ENCODE peak calls at places on chromosomes 5 and 9, in four cellular contexts. One of them, this sample, is unnamed.

GRCh38 chr9:36847781-36848673 is 186.0 kb downstream of the PAX5 start:
- DNase-seq in mesothelial cell of epicardium: no peak
- DNase-seq in stomach: no peak
- DNase-seq in AG04450: no peak
- DNase-seq in this sample: peak

GRCh38 chr9:23820731-23821399 is 5.2 kb downstream of the ELAVL2 start:
- DNase-seq in mesothelial cell of epicardium: no peak
- DNase-seq in AG04450: no peak
- DNase-seq in stomach: no peak
- DNase-seq in this sample: peak

GRCh38 chr5:177447611-177448243 is 1.1 kb downstream of the PRR7 start:
- DNase-seq in AG04450: no peak
- DNase-seq in stomach: peak
- DNase-seq in mesothelial cell of epicardium: no peak
- DNase-seq in this sample: peak

GRCh38 chr9:107309271-107309670 is 26.2 kb downstream of the RAD23B start:
- DNase-seq in stomach: no peak
- DNase-seq in AG04450: no peak
- DNase-seq in mesothelial cell of epicardium: no peak
- DNase-seq in this sample: no peak

GRCh38 chr5:43156388-43156787 is 35.6 kb upstream of the NIM1K start:
- DNase-seq in mesothelial cell of epicardium: no peak
- DNase-seq in AG04450: no peak
- DNase-seq in stomach: no peak
- DNase-seq in this sample: no peak

GRCh38 chr9:698937-699336 is 142.6 kb upstream of the DMRT1 start:
- DNase-seq in AG04450: no peak
- DNase-seq in stomach: no peak
- DNase-seq in mesothelial cell of epicardium: no peak
- DNase-seq in this sample: no peak

GRCh38 chr9:1879501-1879900 is 135.6 kb upstream of the SMARCA2 start:
- DNase-seq in stomach: no peak
- DNase-seq in mesothelial cell of epicardium: no peak
- DNase-seq in AG04450: no peak
- DNase-seq in this sample: no peak

GRCh38 chr5:60354322-60354721 is 345.6 kb downstream of the DEPDC1B start:
- DNase-seq in stomach: no peak
- DNase-seq in AG04450: no peak
- DNase-seq in mesothelial cell of epicardium: no peak
- DNase-seq in this sample: no peak

GRCh38 chr5:146055432-146055831 is 49.9 kb downstream of the PLAC8L1 start:
- DNase-seq in stomach: no peak
- DNase-seq in AG04450: no peak
- DNase-seq in mesothelial cell of epicardium: no peak
- DNase-seq in this sample: no peak

GRCh38 chr5:99141534-99142135 is 212.8 kb upstream of the CHD1 start:
- DNase-seq in stomach: no peak
- DNase-seq in mesothelial cell of epicardium: no peak
- DNase-seq in AG04450: no peak
- DNase-seq in this sample: peak

GRCh38 chr5:81656788-81657187 is 94.1 kb downstream of the SSBP2 start:
- DNase-seq in stomach: no peak
- DNase-seq in AG04450: no peak
- DNase-seq in mesothelial cell of epicardium: no peak
- DNase-seq in this sample: no peak

GRCh38 chr5:81755320-81755719 is 4.4 kb upstream of the SSBP2 start:
- DNase-seq in mesothelial cell of epicardium: no peak
- DNase-seq in AG04450: peak
- DNase-seq in stomach: peak
- DNase-seq in this sample: no peak

GRCh38 chr5:119275146-119275872 is 80.5 kb upstream of the TNFAIP8 start:
- DNase-seq in stomach: no peak
- DNase-seq in AG04450: no peak
- DNase-seq in mesothelial cell of epicardium: no peak
- DNase-seq in this sample: no peak

GRCh38 chr5:109743041-109743531 is 53.4 kb downstream of the MAN2A1 start:
- DNase-seq in mesothelial cell of epicardium: no peak
- DNase-seq in stomach: no peak
- DNase-seq in AG04450: no peak
- DNase-seq in this sample: no peak

GRCh38 chr5:111004291-111004690 is 67.2 kb upstream of the TSLP start:
- DNase-seq in mesothelial cell of epicardium: no peak
- DNase-seq in AG04450: no peak
- DNase-seq in stomach: no peak
- DNase-seq in this sample: no peak

GRCh38 chr5:163506726-163507125 is 1.3 kb downstream of the MAT2B start:
- DNase-seq in AG04450: no peak
- DNase-seq in stomach: no peak
- DNase-seq in mesothelial cell of epicardium: no peak
- DNase-seq in this sample: no peak

GRCh38 chr5:132260051-132260450 is 2.6 kb downstream of the PDLIM4 start:
- DNase-seq in AG04450: no peak
- DNase-seq in mesothelial cell of epicardium: no peak
- DNase-seq in stomach: no peak
- DNase-seq in this sample: no peak

GRCh38 chr5:89421035-89421434 is 538.1 kb upstream of the MEF2C start:
- DNase-seq in AG04450: no peak
- DNase-seq in mesothelial cell of epicardium: no peak
- DNase-seq in stomach: no peak
- DNase-seq in this sample: no peak

GRCh38 chr5:1294839-1295649 is at the start of gene TERT:
- DNase-seq in stomach: peak
- DNase-seq in mesothelial cell of epicardium: peak
- DNase-seq in AG04450: no peak
- DNase-seq in this sample: peak

GRCh38 chr5:64688965-64689364 is 1.3 kb upstream of the SHISAL2B start:
- DNase-seq in mesothelial cell of epicardium: no peak
- DNase-seq in stomach: no peak
- DNase-seq in AG04450: no peak
- DNase-seq in this sample: no peak

GRCh38 chr5:76816110-76816831 is 2.6 kb upstream of the F2RL1 start:
- DNase-seq in stomach: no peak
- DNase-seq in AG04450: no peak
- DNase-seq in mesothelial cell of epicardium: no peak
- DNase-seq in this sample: no peak

GRCh38 chr9:75023846-75024245 is 4.2 kb downstream of the CARNMT1 start:
- DNase-seq in mesothelial cell of epicardium: no peak
- DNase-seq in AG04450: no peak
- DNase-seq in stomach: no peak
- DNase-seq in this sample: no peak

GRCh38 chr5:157306690-157307089 is 40.8 kb downstream of the CYFIP2 start:
- DNase-seq in AG04450: no peak
- DNase-seq in stomach: no peak
- DNase-seq in mesothelial cell of epicardium: no peak
- DNase-seq in this sample: no peak

GRCh38 chr9:33289501-33289900 is 815 bp upstream of the NFX1 start:
- DNase-seq in stomach: no peak
- DNase-seq in AG04450: no peak
- DNase-seq in mesothelial cell of epicardium: no peak
- DNase-seq in this sample: peak

GRCh38 chr9:134187110-134187531 is 22.8 kb upstream of the RNU6ATAC start:
- DNase-seq in mesothelial cell of epicardium: no peak
- DNase-seq in stomach: no peak
- DNase-seq in AG04450: no peak
- DNase-seq in this sample: peak

GRCh38 chr9:125608488-125609224 is 98.4 kb downstream of the MAPKAP1 start:
- DNase-seq in AG04450: peak
- DNase-seq in mesothelial cell of epicardium: no peak
- DNase-seq in stomach: no peak
- DNase-seq in this sample: peak

GRCh38 chr5:30846171-30846570 is 347.3 kb upstream of the CDH6 start:
- DNase-seq in mesothelial cell of epicardium: no peak
- DNase-seq in stomach: no peak
- DNase-seq in AG04450: no peak
- DNase-seq in this sample: no peak

GRCh38 chr5:98911221-98912040 is 17.4 kb downstream of the CHD1 start:
- DNase-seq in stomach: no peak
- DNase-seq in AG04450: no peak
- DNase-seq in mesothelial cell of epicardium: no peak
- DNase-seq in this sample: no peak

GRCh38 chr9:35521708-35522107 is 31.8 kb downstream of the RUSC2 start:
- DNase-seq in stomach: no peak
- DNase-seq in mesothelial cell of epicardium: no peak
- DNase-seq in AG04450: peak
- DNase-seq in this sample: no peak

GRCh38 chr5:43729846-43730478 is 127.0 kb downstream of the NNT start:
- DNase-seq in AG04450: peak
- DNase-seq in stomach: no peak
- DNase-seq in mesothelial cell of epicardium: no peak
- DNase-seq in this sample: no peak

GRCh38 chr9:16461231-16461840 is 409.1 kb downstream of the BNC2 start:
- DNase-seq in stomach: no peak
- DNase-seq in AG04450: no peak
- DNase-seq in mesothelial cell of epicardium: no peak
- DNase-seq in this sample: no peak

GRCh38 chr5:82405618-82406199 is 127.6 kb upstream of the RPS23 start:
- DNase-seq in AG04450: peak
- DNase-seq in stomach: no peak
- DNase-seq in mesothelial cell of epicardium: no peak
- DNase-seq in this sample: no peak

GRCh38 chr5:167426501-167426900 is 864.9 kb upstream of the WWC1 start:
- DNase-seq in mesothelial cell of epicardium: no peak
- DNase-seq in stomach: no peak
- DNase-seq in AG04450: no peak
- DNase-seq in this sample: no peak

GRCh38 chr5:57004800-57005199 is 52.9 kb upstream of the MIER3 start:
- DNase-seq in AG04450: no peak
- DNase-seq in stomach: no peak
- DNase-seq in mesothelial cell of epicardium: no peak
- DNase-seq in this sample: no peak

GRCh38 chr5:124043456-124043855 is 531.5 kb downstream of the CSNK1G3 start:
- DNase-seq in AG04450: no peak
- DNase-seq in stomach: no peak
- DNase-seq in mesothelial cell of epicardium: no peak
- DNase-seq in this sample: peak

GRCh38 chr9:119763260-119763659 is 394.0 kb upstream of the BRINP1 start:
- DNase-seq in AG04450: no peak
- DNase-seq in mesothelial cell of epicardium: no peak
- DNase-seq in stomach: no peak
- DNase-seq in this sample: no peak

GRCh38 chr5:127425037-127425436 is 92.4 kb upstream of the PRRC1 start:
- DNase-seq in mesothelial cell of epicardium: no peak
- DNase-seq in stomach: no peak
- DNase-seq in AG04450: no peak
- DNase-seq in this sample: no peak

GRCh38 chr9:123735376-123735775 is 194.6 kb downstream of the DENND1A start:
- DNase-seq in mesothelial cell of epicardium: no peak
- DNase-seq in stomach: no peak
- DNase-seq in AG04450: no peak
- DNase-seq in this sample: no peak

GRCh38 chr5:11300736-11301135 is 539.7 kb upstream of the DAP start:
- DNase-seq in mesothelial cell of epicardium: no peak
- DNase-seq in AG04450: no peak
- DNase-seq in stomach: no peak
- DNase-seq in this sample: no peak
- TF ChIP-seq CTCF in mesothelial cell of epicardium: no peak
- TF ChIP-seq CTCF in AG04450: no peak
- TF ChIP-seq CTCF in stomach: no peak
- TF ChIP-seq CTCF in this sample: no peak

GRCh38 chr5:154542000-154542399 is 64.0 kb upstream of the HAND1 start:
- DNase-seq in mesothelial cell of epicardium: no peak
- DNase-seq in AG04450: no peak
- DNase-seq in stomach: no peak
- DNase-seq in this sample: no peak

GRCh38 chr5:154542581-154542980 is 64.6 kb upstream of the HAND1 start:
- DNase-seq in stomach: no peak
- DNase-seq in mesothelial cell of epicardium: no peak
- DNase-seq in AG04450: no peak
- DNase-seq in this sample: no peak

GRCh38 chr5:154543380-154543779 is 65.4 kb upstream of the HAND1 start:
- DNase-seq in stomach: no peak
- DNase-seq in AG04450: no peak
- DNase-seq in mesothelial cell of epicardium: no peak
- DNase-seq in this sample: no peak

GRCh38 chr5:154540600-154540999 is 62.6 kb upstream of the HAND1 start:
- DNase-seq in AG04450: no peak
- DNase-seq in mesothelial cell of epicardium: no peak
- DNase-seq in stomach: no peak
- DNase-seq in this sample: no peak

GRCh38 chr5:154541553-154541952 is 63.5 kb upstream of the HAND1 start:
- DNase-seq in mesothelial cell of epicardium: no peak
- DNase-seq in stomach: no peak
- DNase-seq in AG04450: no peak
- DNase-seq in this sample: no peak
- TF ChIP-seq CTCF in mesothelial cell of epicardium: no peak
- TF ChIP-seq CTCF in stomach: no peak
- TF ChIP-seq CTCF in AG04450: no peak
- TF ChIP-seq CTCF in this sample: peak

DNA sequence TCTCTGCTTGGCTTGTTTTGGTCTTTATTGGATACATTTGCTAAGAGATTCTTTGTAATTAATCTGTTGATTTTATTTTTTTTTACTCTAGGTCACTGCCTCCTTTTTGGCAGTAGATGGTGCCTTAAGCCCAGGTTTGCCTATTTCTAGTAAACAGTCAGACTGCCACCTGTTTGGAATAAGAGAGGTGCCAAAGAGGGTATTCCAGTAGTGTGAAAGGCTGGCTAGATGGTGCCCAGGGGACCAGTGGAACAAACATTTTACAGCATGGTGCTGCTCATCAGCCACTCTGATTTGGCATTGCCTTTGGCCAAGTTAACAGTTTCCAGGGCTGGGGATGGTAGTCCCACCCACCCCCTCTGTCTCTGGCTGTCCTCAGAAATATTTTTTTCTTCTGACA is 36.7 kb upstream of the FBXL7 start:
- DNase-seq in mesothelial cell of epicardium: no peak
- DNase-seq in stomach: no peak
- DNase-seq in AG04450: peak
- DNase-seq in this sample: peak
- TF ChIP-seq CTCF in mesothelial cell of epicardium: no peak
- TF ChIP-seq CTCF in stomach: no peak
- TF ChIP-seq CTCF in AG04450: peak
- TF ChIP-seq CTCF in this sample: peak

GRCh38 chr9:91954841-91955471 is 4.9 kb upstream of the ROR2 start:
- DNase-seq in stomach: peak
- DNase-seq in mesothelial cell of epicardium: peak
- DNase-seq in AG04450: peak
- DNase-seq in this sample: peak

GRCh38 chr9:91949946-91950664 is at the start of gene ROR2:
- DNase-seq in stomach: peak
- DNase-seq in mesothelial cell of epicardium: peak
- DNase-seq in AG04450: no peak
- DNase-seq in this sample: peak

GRCh38 chr9:91951944-91952520 is 2.0 kb upstream of the ROR2 start:
- DNase-seq in AG04450: no peak
- DNase-seq in stomach: no peak
- DNase-seq in mesothelial cell of epicardium: no peak
- DNase-seq in this sample: no peak

GRCh38 chr9:91949293-91949945 is 609 bp downstream of the ROR2 start:
- DNase-seq in stomach: no peak
- DNase-seq in mesothelial cell of epicardium: peak
- DNase-seq in AG04450: no peak
- DNase-seq in this sample: peak

GRCh38 chr9:91953723-91954122 is 3.7 kb upstream of the ROR2 start:
- DNase-seq in mesothelial cell of epicardium: no peak
- DNase-seq in AG04450: no peak
- DNase-seq in stomach: no peak
- DNase-seq in this sample: no peak
- TF ChIP-seq CTCF in mesothelial cell of epicardium: no peak
- TF ChIP-seq CTCF in AG04450: no peak
- TF ChIP-seq CTCF in stomach: no peak
- TF ChIP-seq CTCF in this sample: no peak

This sample was measured in BE2C.